ENCODE peak calls at places on chromosomes 3 and 15, in nine cellular contexts. U is dorsolateral prefrontal cortex, N is transverse colon, M is breast epithelium, B is suprapubic skin, I is colonic mucosa, R is hepatocyte, A is ovary, C is ascending aorta. J is an unnamed sample. For H3K27me3, the result is how much of the 10 kb centered on the place peaks cover.

GRCh38 chr3:13836658-13837587 is 42.9 kb downstream of the WNT7A start:
- DNase-seq in U (no peak), N (no peak), M (no peak), B (no peak), I (no peak), R (no peak), A (no peak), C (no peak), J (no peak)

GRCh38 chr3:112459750-112460149 is 39.5 kb downstream of the BTLA start:
- DNase-seq in U (no peak), N (no peak), M (no peak), B (no peak), I (no peak), R (no peak), A (no peak), C (no peak), J (no peak)

GRCh38 chr15:59741274-59741906 is 52.3 kb upstream of the BNIP2 start:
- DNase-seq in U (no peak), N (no peak), M (no peak), B (no peak), I (no peak), R (peak), A (no peak), C (no peak), J (no peak)

GRCh38 chr3:188624384-188624783 is 470.4 kb downstream of the LPP start:
- DNase-seq in U (no peak), N (peak), M (no peak), B (no peak), I (peak), R (no peak), A (no peak), C (no peak), J (no peak)

GRCh38 chr3:190323241-190323617 is 983 bp upstream of the CLDN1 start:
- DNase-seq in U (no peak), N (no peak), M (no peak), B (no peak), I (no peak), R (no peak), A (peak), C (no peak), J (no peak)

GRCh38 chr3:112092439-112093179 is 6.4 kb downstream of the C3orf52 start:
- DNase-seq in U (no peak), N (peak), M (no peak), B (no peak), I (peak), R (no peak), A (no peak), C (no peak), J (no peak)

GRCh38 chr15:85407421-85408269 is 27.2 kb downstream of the AKAP13 start:
- DNase-seq in U (no peak), N (no peak), M (no peak), B (no peak), I (peak), R (peak), A (no peak), C (peak), J (peak)

GRCh38 chr15:96992817-96993216 is 662.3 kb downstream of the NR2F2 start:
- DNase-seq in U (no peak), N (no peak), M (no peak), B (no peak), I (no peak), R (no peak), A (no peak), C (no peak), J (no peak)

GRCh38 chr3:19487386-19487785 is 339.1 kb downstream of the KCNH8 start:
- DNase-seq in U (no peak), N (no peak), M (no peak), B (no peak), I (no peak), R (no peak), A (no peak), C (no peak), J (no peak)

GRCh38 chr3:176919836-176920760 is 277.2 kb downstream of the TBL1XR1 start:
- DNase-seq in U (no peak), N (no peak), M (no peak), B (no peak), I (no peak), R (peak), A (peak), C (no peak), J (peak)

GRCh38 chr3:138197058-138197457 is 10.0 kb downstream of the ARMC8 start:
- DNase-seq in U (no peak), N (no peak), M (no peak), B (no peak), I (no peak), R (peak), A (no peak), C (no peak), J (no peak)

GRCh38 chr3:11901286-11901875 is 54.7 kb upstream of the TAMM41 start:
- DNase-seq in U (no peak), N (no peak), M (no peak), B (no peak), I (no peak), R (no peak), A (no peak), C (no peak), J (no peak)

GRCh38 chr3:36075491-36075890 is 304.8 kb upstream of the STAC start:
- DNase-seq in U (no peak), N (no peak), M (no peak), B (no peak), I (no peak), R (no peak), A (no peak), C (no peak), J (peak)

GRCh38 chr3:187669675-187670504 is at the start of gene SST:
- DNase-seq in U (no peak), N (peak), M (no peak), B (no peak), I (no peak), R (peak), A (peak), C (no peak), J (no peak)

GRCh38 chr3:36135863-36136262 is 244.4 kb upstream of the STAC start:
- DNase-seq in U (no peak), N (no peak), M (no peak), B (no peak), I (no peak), R (no peak), A (no peak), C (no peak), J (no peak)

GRCh38 chr3:139477710-139478640 is 1.7 kb upstream of the RBP2 start:
- DNase-seq in U (no peak), N (peak), M (no peak), B (no peak), I (peak), R (peak), A (no peak), C (no peak), J (no peak)

GRCh38 chr3:65252266-65252665 is 564.5 kb upstream of the ADAMTS9 start:
- DNase-seq in U (no peak), N (no peak), M (no peak), B (no peak), I (no peak), R (no peak), A (no peak), C (no peak), J (no peak)

GRCh38 chr3:128725547-128725931 is 444 bp upstream of the RAB7A start:
- DNase-seq in U (no peak), N (no peak), M (no peak), B (no peak), I (no peak), R (no peak), A (no peak), C (no peak), J (no peak)
- H3K4me3 ChIP-seq in U (peak), N (no peak), M (peak), B (peak), I (no peak), R (no peak), A (no peak), C (peak), J (peak)

GRCh38 chr3:58135712-58136543 is 74.8 kb downstream of the DNASE1L3 start:
- DNase-seq in U (no peak), N (no peak), M (no peak), B (no peak), I (no peak), R (no peak), A (no peak), C (no peak), J (no peak)
- TF ChIP-seq CTCF in U (no peak), N (peak), M (no peak), B (no peak), I (no peak), R (no peak), A (no peak), C (peak), J (no peak)

GRCh38 chr3:42265059-42265991 is 660 bp downstream of the CCK start:
- DNase-seq in U (no peak), N (no peak), M (no peak), B (no peak), I (no peak), R (no peak), A (no peak), C (no peak), J (no peak)
- H3K27me3 ChIP-seq in U (under half), N (half or more), M (under half), B (half or more), I (under half), R (half or more), A (under half), C (under half), J (under half)

GRCh38 chr3:119676020-119676419 is 1.2 kb downstream of the COX17 start:
- DNase-seq in U (no peak), N (no peak), M (no peak), B (no peak), I (no peak), R (no peak), A (no peak), C (no peak), J (no peak)
- H3K4me3 ChIP-seq in U (peak), N (no peak), M (peak), B (peak), I (no peak), R (peak), A (peak), C (peak), J (peak)

DNA sequence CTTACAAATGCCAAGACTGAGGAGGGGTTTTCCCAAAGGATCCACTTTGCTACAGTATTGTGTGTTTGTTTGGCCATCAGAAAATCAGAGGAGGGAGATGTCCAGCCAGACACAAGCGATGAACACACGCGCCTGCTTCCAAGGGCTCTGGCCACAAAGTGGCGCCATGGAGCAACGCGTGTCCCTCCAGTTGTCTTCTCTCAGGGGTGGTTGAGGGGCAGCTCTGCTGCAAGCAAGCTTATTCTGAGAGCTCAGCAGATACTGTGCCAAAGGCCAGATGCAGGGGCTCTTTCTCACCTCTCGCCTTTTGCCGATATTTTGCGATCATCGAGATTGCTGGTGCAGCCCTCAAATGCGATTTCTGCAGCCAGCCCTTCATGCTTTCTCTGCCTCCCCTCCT is 88.9 kb upstream of the OSBPL11 start:
- DNase-seq in U (no peak), N (no peak), M (no peak), B (no peak), I (no peak), R (peak), A (no peak), C (no peak), J (no peak)
- TF ChIP-seq CTCF in U (peak), N (no peak), M (no peak), B (no peak), I (no peak), R (peak), A (no peak), C (peak), J (peak)

GRCh38 chr15:98554272-98555172 is 93.8 kb upstream of the IGF1R start:
- DNase-seq in U (no peak), N (no peak), M (no peak), B (peak), I (no peak), R (peak), A (no peak), C (no peak), J (no peak)
- H3K27me3 ChIP-seq in U (under half), N (under half), M (under half), B (under half), I (under half), R (under half), A (under half), C (under half), J (under half)

GRCh38 chr3:194871864-194872668 is 186.4 kb downstream of the FAM43A start:
- DNase-seq in U (peak), N (peak), M (no peak), B (no peak), I (peak), R (no peak), A (no peak), C (no peak), J (no peak)
- H3K4me3 ChIP-seq in U (no peak), N (no peak), M (no peak), B (no peak), I (no peak), R (no peak), A (no peak), C (no peak), J (no peak)

GRCh38 chr15:48253186-48253585 is 47.1 kb downstream of the SLC12A1 start:
- DNase-seq in U (no peak), N (no peak), M (no peak), B (no peak), I (no peak), R (no peak), A (no peak), C (no peak), J (no peak)

GRCh38 chr15:48244923-48245322 is 38.8 kb downstream of the SLC12A1 start:
- DNase-seq in U (no peak), N (no peak), M (no peak), B (no peak), I (no peak), R (no peak), A (no peak), C (no peak), J (no peak)

GRCh38 chr15:48250640-48251076 is 44.6 kb downstream of the SLC12A1 start:
- DNase-seq in U (peak), N (peak), M (no peak), B (no peak), I (peak), R (peak), A (peak), C (no peak), J (peak)
- TF ChIP-seq CTCF in U (peak), N (peak), M (peak), B (peak), I (peak), R (peak), A (no peak), C (peak), J (peak)

GRCh38 chr3:147415337-147415736 is 6.2 kb downstream of the ZIC1 start:
- DNase-seq in U (no peak), N (no peak), M (no peak), B (no peak), I (no peak), R (no peak), A (no peak), C (no peak), J (no peak)
- H3K27me3 ChIP-seq in U (half or more), N (half or more), M (half or more), B (half or more), I (half or more), R (half or more), A (under half), C (under half), J (half or more)